ENCODE peak calls at places on chromosomes 11 and 22, in four cellular contexts. One of them, this sample, is unnamed.
A peak's percentile ranks its signal among the peaks of the same experiment; 100 is the strongest.

GRCh38 chr22:23113067-23113846 is 28.5 kb downstream of the RSPH14 start:
- DNase-seq in stimulated activated CD4-positive, alpha-beta T cell treated with anti-CD3 and anti-CD28 coated beads, TNF-alpha, amount 100 ng/mL, for 24 hours: no peak
- DNase-seq in stomach: no peak
- DNase-seq in CD8-positive, alpha-beta T cell: no peak
- DNase-seq in this sample: no peak

GRCh38 chr11:44590769-44591168 is 25.3 kb downstream of the CD82 start:
- DNase-seq in stimulated activated CD4-positive, alpha-beta T cell treated with anti-CD3 and anti-CD28 coated beads, TNF-alpha, amount 100 ng/mL, for 24 hours: no peak
- DNase-seq in stomach: no peak
- DNase-seq in CD8-positive, alpha-beta T cell: no peak
- DNase-seq in this sample: no peak

GRCh38 chr11:33553486-33553885 is 147.1 kb downstream of the C11orf91 start:
- DNase-seq in stimulated activated CD4-positive, alpha-beta T cell treated with anti-CD3 and anti-CD28 coated beads, TNF-alpha, amount 100 ng/mL, for 24 hours: no peak
- DNase-seq in stomach: no peak
- DNase-seq in CD8-positive, alpha-beta T cell: no peak
- DNase-seq in this sample: no peak

GRCh38 chr22:19865141-19865829 is 10.6 kb upstream of the GNB1L start:
- DNase-seq in stimulated activated CD4-positive, alpha-beta T cell treated with anti-CD3 and anti-CD28 coated beads, TNF-alpha, amount 100 ng/mL, for 24 hours: no peak
- DNase-seq in stomach: no peak
- DNase-seq in CD8-positive, alpha-beta T cell: no peak
- DNase-seq in this sample: no peak

GRCh38 chr11:123718075-123718868 is 23.2 kb downstream of the ZNF202 start:
- DNase-seq in stimulated activated CD4-positive, alpha-beta T cell treated with anti-CD3 and anti-CD28 coated beads, TNF-alpha, amount 100 ng/mL, for 24 hours: no peak
- DNase-seq in stomach: no peak
- DNase-seq in CD8-positive, alpha-beta T cell: no peak
- DNase-seq in this sample: no peak

GRCh38 chr11:3162410-3163240 is 2.5 kb downstream of the OSBPL5 start:
- DNase-seq in stimulated activated CD4-positive, alpha-beta T cell treated with anti-CD3 and anti-CD28 coated beads, TNF-alpha, amount 100 ng/mL, for 24 hours: no peak
- DNase-seq in stomach: no peak
- DNase-seq in CD8-positive, alpha-beta T cell: no peak
- DNase-seq in this sample: no peak

GRCh38 chr11:63978551-63979235 is 4.3 kb downstream of the COX8A start:
- DNase-seq in stimulated activated CD4-positive, alpha-beta T cell treated with anti-CD3 and anti-CD28 coated beads, TNF-alpha, amount 100 ng/mL, for 24 hours: no peak
- DNase-seq in stomach: no peak
- DNase-seq in CD8-positive, alpha-beta T cell: no peak
- DNase-seq in this sample: no peak

GRCh38 chr11:1227551-1228182 is 4.8 kb downstream of the MUC5B start:
- DNase-seq in stimulated activated CD4-positive, alpha-beta T cell treated with anti-CD3 and anti-CD28 coated beads, TNF-alpha, amount 100 ng/mL, for 24 hours: no peak
- DNase-seq in stomach: no peak
- DNase-seq in CD8-positive, alpha-beta T cell: no peak
- DNase-seq in this sample: no peak

GRCh38 chr22:49921508-49922278 is 3.3 kb downstream of the CRELD2 start:
- DNase-seq in stimulated activated CD4-positive, alpha-beta T cell treated with anti-CD3 and anti-CD28 coated beads, TNF-alpha, amount 100 ng/mL, for 24 hours: no peak
- DNase-seq in stomach: no peak
- DNase-seq in CD8-positive, alpha-beta T cell: no peak
- DNase-seq in this sample: no peak

GRCh38 chr11:11577246-11577855 is 44.5 kb downstream of the GALNT18 start:
- DNase-seq in stimulated activated CD4-positive, alpha-beta T cell treated with anti-CD3 and anti-CD28 coated beads, TNF-alpha, amount 100 ng/mL, for 24 hours: no peak
- DNase-seq in stomach: no peak
- DNase-seq in CD8-positive, alpha-beta T cell: no peak
- DNase-seq in this sample: no peak

GRCh38 chr11:29310016-29310415 is 706.8 kb downstream of the KCNA4 start:
- DNase-seq in stimulated activated CD4-positive, alpha-beta T cell treated with anti-CD3 and anti-CD28 coated beads, TNF-alpha, amount 100 ng/mL, for 24 hours: no peak
- DNase-seq in stomach: no peak
- DNase-seq in CD8-positive, alpha-beta T cell: no peak
- DNase-seq in this sample: no peak

GRCh38 chr22:29263791-29264216 is 4.0 kb downstream of the RHBDD3 start:
- DNase-seq in stimulated activated CD4-positive, alpha-beta T cell treated with anti-CD3 and anti-CD28 coated beads, TNF-alpha, amount 100 ng/mL, for 24 hours: no peak
- DNase-seq in stomach: peak; percentile 39
- DNase-seq in CD8-positive, alpha-beta T cell: no peak
- DNase-seq in this sample: no peak

GRCh38 chr11:66044757-66045156 is 4.2 kb downstream of the GAL3ST3 start:
- DNase-seq in stimulated activated CD4-positive, alpha-beta T cell treated with anti-CD3 and anti-CD28 coated beads, TNF-alpha, amount 100 ng/mL, for 24 hours: no peak
- DNase-seq in stomach: no peak
- DNase-seq in CD8-positive, alpha-beta T cell: peak; percentile 18
- DNase-seq in this sample: no peak

GRCh38 chr11:86743223-86744118 is 56.9 kb upstream of the PRSS23 start:
- DNase-seq in stimulated activated CD4-positive, alpha-beta T cell treated with anti-CD3 and anti-CD28 coated beads, TNF-alpha, amount 100 ng/mL, for 24 hours: no peak
- DNase-seq in stomach: peak; percentile 42
- DNase-seq in CD8-positive, alpha-beta T cell: no peak
- DNase-seq in this sample: peak; percentile 74

GRCh38 chr11:28760676-28761390 is 652.6 kb downstream of the METTL15 start:
- DNase-seq in stimulated activated CD4-positive, alpha-beta T cell treated with anti-CD3 and anti-CD28 coated beads, TNF-alpha, amount 100 ng/mL, for 24 hours: no peak
- DNase-seq in stomach: no peak
- DNase-seq in CD8-positive, alpha-beta T cell: no peak
- DNase-seq in this sample: no peak

GRCh38 chr11:102177126-102177525 is 66.9 kb downstream of the YAP1 start:
- DNase-seq in stimulated activated CD4-positive, alpha-beta T cell treated with anti-CD3 and anti-CD28 coated beads, TNF-alpha, amount 100 ng/mL, for 24 hours: no peak
- DNase-seq in stomach: no peak
- DNase-seq in CD8-positive, alpha-beta T cell: no peak
- DNase-seq in this sample: no peak

GRCh38 chr11:107931206-107931605 is 3.0 kb downstream of the RAB39A start:
- DNase-seq in stimulated activated CD4-positive, alpha-beta T cell treated with anti-CD3 and anti-CD28 coated beads, TNF-alpha, amount 100 ng/mL, for 24 hours: no peak
- DNase-seq in stomach: no peak
- DNase-seq in CD8-positive, alpha-beta T cell: no peak
- DNase-seq in this sample: no peak

GRCh38 chr11:78032090-78032489 is 9.0 kb upstream of the KCTD14 start:
- DNase-seq in stimulated activated CD4-positive, alpha-beta T cell treated with anti-CD3 and anti-CD28 coated beads, TNF-alpha, amount 100 ng/mL, for 24 hours: no peak
- DNase-seq in stomach: peak; percentile 72
- DNase-seq in CD8-positive, alpha-beta T cell: no peak
- DNase-seq in this sample: no peak

GRCh38 chr11:57460756-57461749 is 725 bp downstream of the RTN4RL2 start:
- DNase-seq in stimulated activated CD4-positive, alpha-beta T cell treated with anti-CD3 and anti-CD28 coated beads, TNF-alpha, amount 100 ng/mL, for 24 hours: no peak
- DNase-seq in stomach: no peak
- DNase-seq in CD8-positive, alpha-beta T cell: no peak
- DNase-seq in this sample: no peak

GRCh38 chr22:36334838-36335603 is 52.7 kb downstream of the MYH9 start:
- DNase-seq in stimulated activated CD4-positive, alpha-beta T cell treated with anti-CD3 and anti-CD28 coated beads, TNF-alpha, amount 100 ng/mL, for 24 hours: no peak
- DNase-seq in stomach: no peak
- DNase-seq in CD8-positive, alpha-beta T cell: peak; percentile 55
- DNase-seq in this sample: no peak

GRCh38 chr11:96341237-96342130 is 1.5 kb downstream of the MAML2 start:
- DNase-seq in stimulated activated CD4-positive, alpha-beta T cell treated with anti-CD3 and anti-CD28 coated beads, TNF-alpha, amount 100 ng/mL, for 24 hours: no peak
- DNase-seq in stomach: peak; percentile 60
- DNase-seq in CD8-positive, alpha-beta T cell: peak; percentile 67
- DNase-seq in this sample: peak; percentile 69

GRCh38 chr11:1054143-1055108 is 17.9 kb upstream of the MUC6 start:
- DNase-seq in stimulated activated CD4-positive, alpha-beta T cell treated with anti-CD3 and anti-CD28 coated beads, TNF-alpha, amount 100 ng/mL, for 24 hours: no peak
- DNase-seq in stomach: peak; percentile 66
- DNase-seq in CD8-positive, alpha-beta T cell: no peak
- DNase-seq in this sample: no peak

GRCh38 chr11:42524534-42525227 is 787.1 kb upstream of the API5 start:
- DNase-seq in stimulated activated CD4-positive, alpha-beta T cell treated with anti-CD3 and anti-CD28 coated beads, TNF-alpha, amount 100 ng/mL, for 24 hours: no peak
- DNase-seq in stomach: peak; percentile 45
- DNase-seq in CD8-positive, alpha-beta T cell: no peak
- DNase-seq in this sample: no peak

GRCh38 chr11:85718991-85719807 is 33.2 kb upstream of the CCDC89 start:
- DNase-seq in stimulated activated CD4-positive, alpha-beta T cell treated with anti-CD3 and anti-CD28 coated beads, TNF-alpha, amount 100 ng/mL, for 24 hours: no peak
- DNase-seq in stomach: no peak
- DNase-seq in CD8-positive, alpha-beta T cell: no peak
- DNase-seq in this sample: no peak

GRCh38 chr22:20581503-20582170 is 74.2 kb downstream of the MED15 start:
- DNase-seq in stimulated activated CD4-positive, alpha-beta T cell treated with anti-CD3 and anti-CD28 coated beads, TNF-alpha, amount 100 ng/mL, for 24 hours: no peak
- DNase-seq in stomach: no peak
- DNase-seq in CD8-positive, alpha-beta T cell: peak; percentile 4
- DNase-seq in this sample: no peak

GRCh38 chr22:31681625-31682345 is 19.8 kb upstream of the PISD start:
- DNase-seq in stimulated activated CD4-positive, alpha-beta T cell treated with anti-CD3 and anti-CD28 coated beads, TNF-alpha, amount 100 ng/mL, for 24 hours: no peak
- DNase-seq in stomach: no peak
- DNase-seq in CD8-positive, alpha-beta T cell: no peak
- DNase-seq in this sample: no peak

GRCh38 chr11:66050581-66051231 is 1.5 kb upstream of the SF3B2 start:
- DNase-seq in stimulated activated CD4-positive, alpha-beta T cell treated with anti-CD3 and anti-CD28 coated beads, TNF-alpha, amount 100 ng/mL, for 24 hours: no peak
- DNase-seq in stomach: no peak
- DNase-seq in CD8-positive, alpha-beta T cell: no peak
- DNase-seq in this sample: no peak

This sample was measured in NK-92 treated with Interleukin-12 subunit alpha and Interleukin-12 subunit beta, amount 100 ng/mL, for 24 hours.